ENCODE peak calls at places on chromosome 11, in eight cellular contexts. F, C, M, L, R, J, X and B are unnamed samples.

GRCh38 chr11:107705027-107705426 is 6.8 kb downstream of the SLN start:
- DNase-seq in F (no peak), C (no peak), M (no peak), L (no peak), R (no peak), J (no peak), X (peak; percentile 31), B (no peak)

GRCh38 chr11:78069465-78069864 is 5.8 kb downstream of the THRSP start:
- DNase-seq in F (no peak), C (no peak), M (no peak), L (no peak), R (no peak), J (no peak), X (no peak), B (no peak)

GRCh38 chr11:1644601-1645356 is 15.2 kb downstream of the KRTAP5-5 start:
- DNase-seq in F (no peak), C (no peak), M (no peak), L (peak; percentile 52), R (no peak), J (no peak), X (no peak), B (no peak)

GRCh38 chr11:14541180-14541579 is 21.0 kb upstream of the PSMA1 start:
- DNase-seq in F (no peak), C (no peak), M (no peak), L (no peak), R (no peak), J (no peak), X (no peak), B (no peak)

GRCh38 chr11:2730323-2731284 is 30.8 kb upstream of the KCNQ1OT1 start:
- DNase-seq in F (no peak), C (no peak), M (no peak), L (no peak), R (no peak), J (no peak), X (no peak), B (peak; percentile 69)

GRCh38 chr11:48107188-48107704 is 109.4 kb upstream of the OR4B1 start:
- DNase-seq in F (no peak), C (peak; percentile 85), M (no peak), L (no peak), R (no peak), J (no peak), X (no peak), B (no peak)

GRCh38 chr11:77091146-77091940 is 11.3 kb upstream of the OMP start:
- DNase-seq in F (peak; percentile 84), C (no peak), M (peak; percentile 81), L (peak; percentile 91), R (peak; percentile 87), J (peak; percentile 90), X (peak; percentile 90), B (peak; percentile 93)

GRCh38 chr11:67356867-67357561 is 3.7 kb upstream of the POLD4 start:
- DNase-seq in F (no peak), C (no peak), M (no peak), L (peak; percentile 84), R (peak; percentile 77), J (peak; percentile 79), X (peak; percentile 80), B (peak; percentile 84)

GRCh38 chr11:114846040-114846791 is 167.9 kb downstream of the NXPE2 start:
- DNase-seq in F (no peak), C (peak; percentile 72), M (no peak), L (no peak), R (no peak), J (no peak), X (no peak), B (peak; percentile 22)

GRCh38 chr11:66996609-66997273 is 21.6 kb downstream of the C11orf86 start:
- DNase-seq in F (no peak), C (no peak), M (no peak), L (no peak), R (no peak), J (no peak), X (no peak), B (no peak)

GRCh38 chr11:19433791-19434190 is 193.0 kb upstream of the E2F8 start:
- DNase-seq in F (no peak), C (peak; percentile 21), M (no peak), L (no peak), R (no peak), J (no peak), X (no peak), B (no peak)

GRCh38 chr11:19441288-19441687 is 200.5 kb upstream of the E2F8 start:
- DNase-seq in F (no peak), C (no peak), M (no peak), L (no peak), R (peak; percentile 20), J (no peak), X (no peak), B (no peak)

GRCh38 chr11:19435306-19435989 is 194.7 kb upstream of the E2F8 start:
- DNase-seq in F (no peak), C (no peak), M (no peak), L (no peak), R (no peak), J (no peak), X (no peak), B (no peak)

GRCh38 chr11:19436932-19437331 is 196.2 kb upstream of the E2F8 start:
- DNase-seq in F (no peak), C (no peak), M (no peak), L (no peak), R (no peak), J (no peak), X (no peak), B (no peak)

DNA sequence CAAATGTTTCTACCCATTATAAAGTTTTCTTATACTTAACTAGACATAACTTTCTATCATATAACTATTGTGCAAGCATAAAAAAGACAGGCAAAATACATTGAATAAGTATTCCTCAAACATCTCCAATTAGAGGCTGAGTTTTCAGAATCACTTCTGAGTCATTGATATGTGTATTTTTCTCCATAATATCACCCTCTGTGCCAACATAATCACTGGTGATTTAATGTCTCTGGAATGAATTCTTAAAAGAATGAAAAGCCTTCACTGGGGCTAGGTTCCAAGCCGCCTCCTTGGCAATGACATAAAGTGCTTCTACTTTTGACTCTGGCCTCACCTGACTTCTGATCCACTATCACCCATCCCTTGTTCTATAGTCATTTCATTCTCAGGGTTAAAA is 197.0 kb upstream of the E2F8 start:
- DNase-seq in F (no peak), C (no peak), M (no peak), L (no peak), R (no peak), J (no peak), X (peak; percentile 31), B (no peak)
- TF ChIP-seq EP300 in F (no peak), C (no peak), M (no peak), L (no peak), R (no peak), J (no peak), X (no peak), B (no peak)

GRCh38 chr11:60927061-60927592 is 2.9 kb downstream of the TMEM132A start:
- DNase-seq in F (no peak), C (no peak), M (peak; percentile 49), L (no peak), R (no peak), J (no peak), X (no peak), B (no peak)

GRCh38 chr11:60926500-60926899 is 2.2 kb downstream of the TMEM132A start:
- DNase-seq in F (no peak), C (no peak), M (no peak), L (no peak), R (no peak), J (no peak), X (no peak), B (peak; percentile 45)

GRCh38 chr11:60928563-60929001 is 4.3 kb downstream of the TMEM132A start:
- DNase-seq in F (no peak), C (no peak), M (no peak), L (no peak), R (no peak), J (no peak), X (no peak), B (no peak)

GRCh38 chr11:60925685-60926267 is 1.5 kb downstream of the TMEM132A start:
- DNase-seq in F (no peak), C (no peak), M (no peak), L (no peak), R (no peak), J (no peak), X (peak; percentile 81), B (peak; percentile 34)

GRCh38 chr11:60927600-60927999 is 3.3 kb downstream of the TMEM132A start:
- DNase-seq in F (no peak), C (no peak), M (no peak), L (no peak), R (no peak), J (peak; percentile 88), X (no peak), B (no peak)
- TF ChIP-seq EP300 in F (no peak), C (no peak), M (no peak), L (no peak), R (no peak), J (no peak), X (no peak), B (no peak)

DNA sequence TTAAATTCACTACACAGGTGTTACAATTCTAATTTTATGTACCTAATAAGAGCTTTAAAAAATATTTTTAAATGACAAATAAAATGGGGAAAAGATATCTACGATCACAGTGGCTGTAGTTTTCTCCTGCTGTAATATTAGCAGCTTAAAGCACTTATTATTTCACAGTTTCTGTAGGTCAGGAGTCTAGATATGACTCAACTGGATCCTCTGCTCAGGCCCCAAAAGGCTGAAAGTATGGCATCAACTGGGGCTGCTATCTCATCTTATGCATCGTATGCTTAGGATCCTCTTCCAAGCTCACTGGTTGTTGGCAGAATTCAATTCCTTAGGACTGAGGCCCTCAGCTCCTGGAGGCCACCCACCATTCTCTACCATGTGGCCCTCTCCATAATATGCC is 12.8 kb downstream of the FBXO3 start:
- DNase-seq in F (no peak), C (no peak), M (no peak), L (no peak), R (no peak), J (no peak), X (no peak), B (no peak)
- TF ChIP-seq EP300 in F (no peak), C (no peak), M (no peak), L (no peak), R (no peak), J (no peak), X (no peak), B (no peak)

GRCh38 chr11:106608677-106609076 is 409.6 kb downstream of the GUCY1A2 start:
- DNase-seq in F (no peak), C (no peak), M (no peak), L (no peak), R (no peak), J (no peak), X (no peak), B (no peak)
- TF ChIP-seq EP300 in F (no peak), C (no peak), M (no peak), L (no peak), R (no peak), J (no peak), X (no peak), B (no peak)